ENCODE peak calls at places on chromosome 16, in nine cellular contexts. T is breast epithelium; O is CD8-positive, alpha-beta T cell; W is colonic mucosa; A is cardiac muscle cell; Y is left ventricle myocardium inferior; E is body of pancreas; M is endothelial cell of umbilical vein; J is suprapubic skin. G is an unnamed sample.

GRCh38 chr16:88376053-88376834 is 6.5 kb upstream of the ZNF469 start:
- DNase-seq in T (no peak), O (no peak), W (no peak), A (no peak), Y (peak), E (no peak), M (no peak), J (no peak), G (no peak)

GRCh38 chr16:48049832-48050231 is 106.0 kb downstream of the ABCC12 start:
- DNase-seq in T (no peak), O (no peak), W (no peak), A (no peak), Y (no peak), E (no peak), M (no peak), J (no peak), G (no peak)

GRCh38 chr16:81599034-81599744 is 154.6 kb downstream of the CMIP start:
- DNase-seq in T (no peak), O (no peak), W (no peak), A (no peak), Y (no peak), E (peak), M (no peak), J (no peak), G (peak)

GRCh38 chr16:28587386-28587785 is 9.5 kb downstream of the SULT1A2 start:
- DNase-seq in T (no peak), O (no peak), W (no peak), A (no peak), Y (no peak), E (no peak), M (no peak), J (no peak), G (no peak)

GRCh38 chr16:87017388-87018012 is 299.7 kb downstream of the C16orf95 start:
- DNase-seq in T (no peak), O (no peak), W (no peak), A (no peak), Y (no peak), E (no peak), M (peak), J (no peak), G (no peak)

GRCh38 chr16:76947694-76948093 is 243.3 kb upstream of the MON1B start:
- DNase-seq in T (no peak), O (no peak), W (no peak), A (no peak), Y (no peak), E (no peak), M (no peak), J (no peak), G (no peak)

GRCh38 chr16:28572659-28573510 is 19.2 kb downstream of the SGF29 start:
- DNase-seq in T (no peak), O (no peak), W (no peak), A (peak), Y (peak), E (no peak), M (no peak), J (no peak), G (no peak)

GRCh38 chr16:20311548-20311947 is 15.8 kb downstream of the GP2 start:
- DNase-seq in T (no peak), O (no peak), W (no peak), A (no peak), Y (no peak), E (peak), M (no peak), J (no peak), G (no peak)

GRCh38 chr16:11259288-11259621 is 3.3 kb upstream of the SOCS1 start:
- DNase-seq in T (no peak), O (no peak), W (no peak), A (no peak), Y (no peak), E (no peak), M (no peak), J (no peak), G (no peak)

GRCh38 chr16:75965504-75966374 is 239.4 kb upstream of the CPHXL start:
- DNase-seq in T (no peak), O (no peak), W (no peak), A (peak), Y (no peak), E (no peak), M (no peak), J (no peak), G (no peak)

GRCh38 chr16:12255919-12256665 is 279.6 kb downstream of the SNX29 start:
- DNase-seq in T (peak), O (no peak), W (no peak), A (no peak), Y (no peak), E (no peak), M (no peak), J (no peak), G (no peak)

GRCh38 chr16:19481291-19481690 is 40.6 kb downstream of the GDE1 start:
- DNase-seq in T (no peak), O (no peak), W (no peak), A (no peak), Y (no peak), E (no peak), M (no peak), J (no peak), G (no peak)

GRCh38 chr16:86343111-86343642 is 167.2 kb upstream of the FOXF1 start:
- DNase-seq in T (no peak), O (no peak), W (peak), A (no peak), Y (peak), E (peak), M (peak), J (no peak), G (no peak)

GRCh38 chr16:54370653-54371052 is 84.1 kb upstream of the IRX3 start:
- DNase-seq in T (no peak), O (no peak), W (no peak), A (peak), Y (peak), E (no peak), M (no peak), J (no peak), G (no peak)

GRCh38 chr16:88846088-88846487 is 10.7 kb downstream of the GALNS start:
- DNase-seq in T (no peak), O (no peak), W (no peak), A (no peak), Y (no peak), E (no peak), M (no peak), J (no peak), G (no peak)

GRCh38 chr16:750454-750853 is 9.7 kb upstream of the CIAO3 start:
- DNase-seq in T (no peak), O (no peak), W (no peak), A (peak), Y (no peak), E (no peak), M (no peak), J (no peak), G (no peak)

GRCh38 chr16:25018972-25019617 is 3.9 kb upstream of the ARHGAP17 start:
- DNase-seq in T (no peak), O (no peak), W (no peak), A (no peak), Y (no peak), E (no peak), M (no peak), J (no peak), G (no peak)

GRCh38 chr16:85767569-85767968 is 16.7 kb upstream of the C16orf74 start:
- DNase-seq in T (no peak), O (no peak), W (no peak), A (no peak), Y (no peak), E (no peak), M (peak), J (no peak), G (no peak)

GRCh38 chr16:11401161-11402050 is 56.1 kb downstream of the RMI2 start:
- DNase-seq in T (no peak), O (no peak), W (no peak), A (no peak), Y (peak), E (peak), M (no peak), J (no peak), G (peak)

GRCh38 chr16:11073407-11073806 is 129.0 kb downstream of the CLEC16A start:
- DNase-seq in T (no peak), O (no peak), W (no peak), A (no peak), Y (no peak), E (no peak), M (no peak), J (no peak), G (no peak)

GRCh38 chr16:85192736-85193493 is 80.6 kb upstream of the CIBAR2 start:
- DNase-seq in T (no peak), O (no peak), W (no peak), A (no peak), Y (no peak), E (no peak), M (no peak), J (no peak), G (no peak)

GRCh38 chr16:70157477-70158260 is 15.9 kb upstream of the CLEC18C start:
- DNase-seq in T (no peak), O (peak), W (no peak), A (no peak), Y (no peak), E (no peak), M (peak), J (no peak), G (no peak)

GRCh38 chr16:84585886-84586285 is 32.0 kb downstream of the COTL1 start:
- DNase-seq in T (no peak), O (no peak), W (no peak), A (peak), Y (no peak), E (no peak), M (no peak), J (no peak), G (no peak)

GRCh38 chr16:10122546-10122945 is 59.7 kb downstream of the GRIN2A start:
- DNase-seq in T (no peak), O (no peak), W (no peak), A (peak), Y (no peak), E (no peak), M (no peak), J (no peak), G (no peak)

GRCh38 chr16:89565506-89566372 is 5.3 kb downstream of the RPL13 start:
- DNase-seq in T (peak), O (peak), W (peak), A (peak), Y (peak), E (peak), M (peak), J (no peak), G (peak)

GRCh38 chr16:81607805-81608514 is 163.4 kb downstream of the CMIP start:
- DNase-seq in T (no peak), O (no peak), W (no peak), A (no peak), Y (no peak), E (no peak), M (no peak), J (no peak), G (no peak)

GRCh38 chr16:48188449-48189102 is 32.8 kb upstream of the ABCC12 start:
- DNase-seq in T (no peak), O (no peak), W (no peak), A (no peak), Y (no peak), E (no peak), M (no peak), J (no peak), G (no peak)

GRCh38 chr16:22023505-22023904 is 15.6 kb downstream of the MOSMO start:
- DNase-seq in T (no peak), O (no peak), W (no peak), A (no peak), Y (no peak), E (no peak), M (no peak), J (no peak), G (no peak)

GRCh38 chr16:20938426-20938825 is 37.9 kb downstream of the LYRM1 start:
- DNase-seq in T (no peak), O (no peak), W (no peak), A (no peak), Y (no peak), E (no peak), M (peak), J (no peak), G (no peak)

GRCh38 chr16:23026777-23027362 is 122.4 kb downstream of the USP31 start:
- DNase-seq in T (no peak), O (no peak), W (no peak), A (peak), Y (no peak), E (no peak), M (peak), J (no peak), G (no peak)

GRCh38 chr16:505479-506245 is 21.9 kb upstream of the CAPN15 start:
- DNase-seq in T (no peak), O (no peak), W (no peak), A (no peak), Y (no peak), E (no peak), M (no peak), J (no peak), G (no peak)

DNA sequence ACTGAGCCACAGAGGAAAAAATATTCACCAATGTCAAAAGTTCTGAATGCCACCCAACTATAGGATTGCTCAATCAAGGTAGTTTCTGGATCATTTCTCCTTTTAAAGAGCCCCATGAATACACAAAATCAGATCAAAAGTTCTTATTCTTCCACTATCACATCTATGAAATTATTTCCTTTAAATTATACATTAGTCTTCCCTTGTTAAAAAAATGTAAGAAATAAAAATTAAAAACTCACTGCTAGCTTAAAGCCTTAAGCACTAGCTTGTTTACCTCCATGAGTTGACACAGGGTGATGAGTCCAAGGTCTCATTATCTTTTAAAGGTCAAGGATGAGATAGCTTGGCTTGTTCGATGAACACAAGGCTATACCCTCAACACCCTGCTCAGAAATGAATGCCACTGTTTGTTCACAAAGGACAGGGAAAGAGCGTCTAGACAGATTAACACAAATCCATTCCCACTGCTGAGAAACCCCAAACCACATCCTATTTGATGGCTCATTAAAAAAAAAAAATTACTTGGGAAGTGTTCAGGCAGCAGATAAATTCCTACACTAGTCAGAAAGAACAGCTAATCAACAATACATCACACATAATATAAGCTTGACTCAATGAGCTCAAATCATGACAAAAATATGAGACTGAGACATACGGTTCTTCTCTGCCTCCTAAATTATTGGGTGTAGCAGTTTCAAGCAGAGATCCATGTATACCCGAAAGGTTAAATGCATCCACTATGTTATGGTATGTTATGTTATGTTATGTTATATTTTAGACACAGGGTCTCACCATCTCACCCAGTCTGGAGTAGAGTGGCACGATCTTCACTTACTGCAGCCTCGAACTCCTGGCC is 118.9 kb downstream of the PARN start:
- DNase-seq in T (no peak), O (no peak), W (no peak), A (no peak), Y (no peak), E (no peak), M (no peak), J (no peak), G (no peak)
- H3K4me3 ChIP-seq in T (no peak), O (no peak), W (no peak), A (no peak), Y (no peak), E (no peak), M (no peak), J (no peak), G (no peak)

GRCh38 chr16:51146256-51146924 is 4.7 kb downstream of the SALL1 start:
- DNase-seq in T (no peak), O (no peak), W (no peak), A (peak), Y (no peak), E (no peak), M (no peak), J (no peak), G (no peak)
- TF ChIP-seq CTCF in T (no peak), O (no peak), W (no peak), A (peak), Y (no peak), E (peak), M (no peak), J (no peak), G (peak)

GRCh38 chr16:56870271-56870888 is 5.4 kb downstream of the SLC12A3 start:
- DNase-seq in T (no peak), O (no peak), W (no peak), A (no peak), Y (no peak), E (no peak), M (no peak), J (no peak), G (no peak)

GRCh38 chr16:56871172-56871593 is 6.2 kb downstream of the SLC12A3 start:
- DNase-seq in T (no peak), O (no peak), W (peak), A (no peak), Y (no peak), E (peak), M (no peak), J (no peak), G (no peak)

GRCh38 chr16:56868175-56868574 is 3.2 kb downstream of the SLC12A3 start:
- DNase-seq in T (no peak), O (no peak), W (no peak), A (no peak), Y (no peak), E (no peak), M (no peak), J (no peak), G (no peak)

GRCh38 chr16:56866955-56867830 is 2.2 kb downstream of the SLC12A3 start:
- DNase-seq in T (no peak), O (no peak), W (peak), A (peak), Y (no peak), E (peak), M (peak), J (no peak), G (peak)

GRCh38 chr16:56869513-56870270 is 4.7 kb downstream of the SLC12A3 start:
- DNase-seq in T (no peak), O (no peak), W (no peak), A (no peak), Y (no peak), E (no peak), M (no peak), J (no peak), G (no peak)
- H3K4me3 ChIP-seq in T (no peak), O (no peak), W (no peak), A (no peak), Y (no peak), E (no peak), M (no peak), J (no peak), G (no peak)

GRCh38 chr16:53130193-53131049 is 75.6 kb downstream of the CHD9 start:
- DNase-seq in T (peak), O (peak), W (peak), A (peak), Y (peak), E (peak), M (peak), J (peak), G (peak)
- TF ChIP-seq CTCF in T (no peak), O (no peak), W (peak), A (peak), Y (peak), E (peak), M (peak), J (peak), G (peak)

GRCh38 chr16:71626858-71627213 is 852 bp downstream of the MARVELD3 start:
- DNase-seq in T (no peak), O (no peak), W (peak), A (no peak), Y (no peak), E (peak), M (no peak), J (no peak), G (no peak)
- H3K4me3 ChIP-seq in T (peak), O (peak), W (peak), A (peak), Y (peak), E (peak), M (no peak), J (peak), G (peak)

GRCh38 chr16:72856797-72857196 is 191.1 kb downstream of the ZFHX3 start:
- DNase-seq in T (no peak), O (no peak), W (no peak), A (no peak), Y (no peak), E (no peak), M (no peak), J (no peak), G (no peak)
- TF ChIP-seq CTCF in T (no peak), O (peak), W (no peak), A (peak), Y (peak), E (peak), M (peak), J (peak), G (peak)

GRCh38 chr16:2151188-2152091 is 3.0 kb downstream of the RAB26 start:
- DNase-seq in T (no peak), O (no peak), W (no peak), A (no peak), Y (no peak), E (peak), M (no peak), J (no peak), G (no peak)
- H3K4me3 ChIP-seq in T (peak), O (no peak), W (no peak), A (no peak), Y (no peak), E (no peak), M (no peak), J (no peak), G (peak)

GRCh38 chr16:67668495-67669157 is 2.0 kb downstream of the C16orf86 start:
- DNase-seq in T (peak), O (no peak), W (no peak), A (no peak), Y (no peak), E (no peak), M (no peak), J (no peak), G (no peak)
- TF ChIP-seq CTCF in T (no peak), O (no peak), W (no peak), A (no peak), Y (no peak), E (peak), M (peak), J (no peak), G (no peak)

DNA sequence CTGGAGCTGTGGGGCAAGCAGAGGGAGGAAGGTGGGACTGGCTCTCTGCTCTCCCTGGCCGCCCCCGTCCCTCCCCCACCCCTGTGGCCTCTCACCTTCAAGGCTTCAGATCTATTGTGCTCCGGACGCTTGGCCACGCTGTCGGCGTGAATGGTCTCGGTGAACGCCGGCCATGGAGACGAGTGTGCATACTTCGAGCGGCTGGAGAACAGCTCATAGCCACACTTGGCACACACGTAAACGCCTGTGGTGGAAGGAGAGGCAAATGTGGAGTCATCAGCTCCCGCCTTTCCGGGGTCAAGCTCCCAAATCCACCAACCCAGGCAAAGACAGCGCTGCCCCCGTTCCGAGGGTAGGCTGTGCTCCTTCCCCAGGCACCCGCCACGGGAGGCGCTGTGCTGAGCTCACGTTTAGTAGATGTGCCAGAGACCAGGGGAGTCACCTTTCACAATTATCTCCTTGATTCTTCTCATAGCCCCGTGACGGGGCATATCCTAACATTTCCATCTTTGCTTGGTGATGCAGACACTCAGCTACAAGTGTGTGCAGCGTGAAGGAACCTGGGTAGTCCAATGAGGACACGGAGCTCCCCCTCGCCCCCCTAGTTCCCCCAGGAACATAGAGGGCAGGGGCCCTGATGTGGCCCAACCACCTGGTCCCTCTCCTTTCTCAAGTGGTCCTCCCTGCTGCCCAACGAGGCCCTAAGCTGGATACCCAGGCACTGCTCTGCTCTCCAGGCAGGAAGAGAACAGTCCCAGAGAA is 1.7 kb downstream of the MSRB1 start:
- DNase-seq in T (no peak), O (no peak), W (peak), A (no peak), Y (no peak), E (peak), M (no peak), J (no peak), G (no peak)
- H3K4me3 ChIP-seq in T (no peak), O (no peak), W (no peak), A (no peak), Y (peak), E (no peak), M (no peak), J (peak), G (peak)

DNA sequence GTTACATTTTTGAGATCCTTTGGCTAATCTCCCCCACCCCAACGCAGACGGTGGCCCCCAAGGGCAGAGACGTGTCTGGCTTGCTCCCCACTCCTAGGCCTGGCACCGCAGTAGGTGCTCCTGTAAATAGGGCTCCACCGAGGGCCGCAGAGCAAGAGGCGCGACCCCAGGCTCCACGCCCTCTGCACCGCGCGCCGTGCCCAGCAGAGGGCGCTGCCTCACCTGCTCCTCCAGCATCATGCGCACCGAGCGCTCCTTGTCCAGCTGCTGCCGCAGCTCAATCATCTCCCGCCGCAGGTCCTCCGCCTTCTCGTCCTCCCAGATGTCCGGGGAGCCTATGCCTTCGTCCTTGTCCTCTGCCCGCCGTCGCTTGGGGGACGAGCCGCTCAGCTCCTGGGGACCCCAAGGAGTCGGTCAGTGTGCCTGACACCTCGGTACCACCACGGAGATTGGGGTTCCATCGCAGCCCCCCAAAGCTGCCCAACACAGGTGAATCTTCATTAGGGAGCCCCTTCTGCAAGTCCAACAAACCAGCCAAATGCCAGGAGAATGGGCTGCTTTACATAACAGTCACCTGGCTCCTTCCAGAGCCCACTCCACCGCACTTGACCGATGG is 11.2 kb downstream of the TFAP4 start:
- DNase-seq in T (no peak), O (peak), W (peak), A (peak), Y (no peak), E (peak), M (peak), J (no peak), G (no peak)
- TF ChIP-seq CTCF in T (peak), O (peak), W (peak), A (peak), Y (peak), E (peak), M (peak), J (peak), G (peak)

G was measured in LNCaP clone FGC.